ENCODE peak calls at places on chromosome X, in eight cellular contexts. E is CD8-positive, alpha-beta T cell; J is skeletal muscle cell; S is suprapubic skin; I is iPS DF 6.9; M is cardiac muscle cell; Y is A549; D is mesenchymal stem cell. N is an unnamed sample.

GRCh38 chrX:68511255-68511654 is 12.4 kb downstream of the YIPF6 start:
- DNase-seq in E (no peak), D (peak; percentile 52), S (no peak), Y (peak; percentile 7), I (no peak), M (peak; percentile 48), J (no peak), N (no peak)

GRCh38 chrX:40209951-40210617 is 112.3 kb upstream of the BCOR start:
- DNase-seq in D (no peak), I (no peak), M (no peak), J (no peak), Y (no peak), E (no peak), S (no peak), N (peak; percentile 38)

GRCh38 chrX:46597774-46598173 is 24.2 kb downstream of the CHST7 start:
- DNase-seq in M (no peak), J (no peak), I (no peak), Y (no peak), E (no peak), D (no peak), S (no peak), N (no peak)

GRCh38 chrX:115344885-115345653 is 55.6 kb downstream of the LUZP4 start:
- DNase-seq in M (peak; percentile 97), J (peak; percentile 93), Y (peak; percentile 62), S (peak; percentile 91), D (peak; percentile 97), I (no peak), E (no peak), N (peak; percentile 90)

GRCh38 chrX:27918799-27919198 is 62.5 kb downstream of the DCAF8L1 start:
- DNase-seq in I (no peak), M (peak; percentile 35), Y (no peak), S (no peak), J (no peak), D (peak; percentile 9), E (no peak), N (no peak)

GRCh38 chrX:68354869-68355628 is 78.2 kb downstream of the OPHN1 start:
- DNase-seq in J (no peak), I (no peak), M (no peak), Y (no peak), D (no peak), E (no peak), S (no peak), N (no peak)

GRCh38 chrX:19839770-19840254 is 47.6 kb downstream of the SH3KBP1 start:
- DNase-seq in D (no peak), I (no peak), S (no peak), Y (no peak), J (no peak), M (no peak), E (no peak), N (no peak)

GRCh38 chrX:73851014-73852009 is 288.3 kb downstream of the CHIC1 start:
- DNase-seq in S (peak; percentile 94), E (no peak), D (no peak), M (no peak), J (no peak), Y (no peak), I (no peak), N (peak; percentile 90)

GRCh38 chrX:40871385-40872082 is 136.2 kb upstream of the MED14 start:
- DNase-seq in I (no peak), D (peak; percentile 4), J (no peak), M (peak; percentile 28), S (no peak), Y (no peak), E (no peak), N (no peak)

GRCh38 chrX:134734343-134735001 is 76.2 kb upstream of the PLAC1 start:
- DNase-seq in E (no peak), S (no peak), Y (no peak), J (peak; percentile 72), M (peak; percentile 73), D (peak; percentile 44), I (no peak), N (no peak)

GRCh38 chrX:39900788-39901170 is 197.0 kb downstream of the BCOR start:
- DNase-seq in M (peak; percentile 7), I (no peak), E (no peak), Y (no peak), J (no peak), D (no peak), S (no peak), N (no peak)

GRCh38 chrX:21581479-21581878 is 76.7 kb downstream of the KLHL34 start:
- DNase-seq in J (no peak), I (no peak), S (no peak), M (no peak), E (no peak), Y (no peak), D (no peak), N (no peak)

GRCh38 chrX:21972046-21972445 is 31.5 kb downstream of the SMS start:
- DNase-seq in S (no peak), I (no peak), M (no peak), E (no peak), D (no peak), J (no peak), Y (no peak), N (no peak)

GRCh38 chrX:97074400-97074799 is 190.7 kb downstream of the RPA4 start:
- DNase-seq in D (no peak), I (no peak), Y (no peak), M (no peak), S (no peak), E (no peak), J (no peak), N (no peak)

GRCh38 chrX:22147214-22147613 is 115.1 kb downstream of the PHEX start:
- DNase-seq in M (no peak), J (no peak), Y (no peak), E (no peak), I (no peak), D (no peak), S (no peak), N (no peak)

GRCh38 chrX:49059209-49060191 is 701 bp downstream of the CCDC120 start:
- DNase-seq in S (no peak), M (no peak), D (no peak), Y (no peak), I (no peak), E (no peak), J (no peak), N (no peak)
- H3K4me3 ChIP-seq in S (peak overlapping the region; percentile 44), M (no peak overlapping the region), D (no peak overlapping the region), Y (no peak overlapping the region), I (peak overlapping the region; percentile 28), E (no peak overlapping the region), J (no peak overlapping the region), N (peak overlapping the region; percentile 28)

DNA sequence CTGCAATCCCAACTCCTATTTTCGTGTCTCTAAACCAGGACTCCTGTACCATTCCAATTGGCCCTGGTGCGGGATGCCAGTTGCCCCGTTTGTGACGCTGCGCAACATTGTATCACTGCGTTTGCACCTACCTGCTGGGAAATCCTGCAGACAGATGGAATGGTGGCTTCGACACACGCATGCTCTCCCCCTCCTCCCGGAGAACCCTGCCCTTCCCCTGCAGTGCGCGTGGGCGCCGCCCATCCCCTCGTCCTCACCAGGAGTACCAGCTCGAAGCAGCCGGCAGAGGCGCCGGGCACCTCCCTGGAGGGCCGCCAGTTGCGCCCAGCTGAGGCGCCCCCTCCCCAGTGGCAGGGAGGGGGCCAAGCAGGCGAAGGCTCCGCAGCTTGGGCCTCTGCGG is 1.4 kb downstream of the DGKK start:
- DNase-seq in D (no peak), I (no peak), S (no peak), M (no peak), Y (no peak), J (no peak), E (no peak), N (no peak)
- H3K4me3 ChIP-seq in D (no peak overlapping the region), I (peak overlapping the region; percentile 23), S (no peak overlapping the region), M (peak overlapping the region; percentile 8), Y (no peak overlapping the region), J (no peak overlapping the region), E (no peak overlapping the region), N (no peak overlapping the region)

GRCh38 chrX:125202486-125203378 is 116.9 kb upstream of the TEX13C start:
- DNase-seq in D (no peak), S (peak; percentile 51), E (no peak), J (no peak), M (no peak), I (no peak), Y (no peak), N (no peak)

GRCh38 chrX:125203379-125203736 is 116.3 kb upstream of the TEX13C start:
- DNase-seq in S (peak; percentile 57), J (no peak), Y (no peak), M (no peak), D (no peak), I (no peak), E (no peak), N (no peak)

GRCh38 chrX:125205918-125206665 is 113.6 kb upstream of the TEX13C start:
- DNase-seq in D (no peak), M (no peak), I (no peak), J (no peak), Y (no peak), E (no peak), S (peak; percentile 59), N (no peak)

GRCh38 chrX:125205084-125205917 is 114.4 kb upstream of the TEX13C start:
- DNase-seq in D (peak; percentile 54), M (peak; percentile 6), I (no peak), E (no peak), J (peak; percentile 42), S (peak; percentile 72), Y (peak; percentile 41), N (peak; percentile 2)

GRCh38 chrX:125203737-125204578 is 115.7 kb upstream of the TEX13C start:
- DNase-seq in M (no peak), E (no peak), S (peak; percentile 64), I (no peak), Y (no peak), J (no peak), D (peak; percentile 41), N (no peak)
- H3K4me3 ChIP-seq in M (peak overlapping the region; percentile 35), E (no peak overlapping the region), S (peak overlapping the region; percentile 59), I (peak overlapping the region; percentile 86), Y (peak overlapping the region; percentile 54), J (peak overlapping the region; percentile 49), D (peak overlapping the region; percentile 51), N (peak overlapping the region; percentile 31)

GRCh38 chrX:17736856-17737706 is at the start of gene SCML1:
- DNase-seq in I (peak; percentile 81), J (peak; percentile 89), D (peak; percentile 96), Y (peak; percentile 84), S (peak; percentile 98), M (peak; percentile 98), E (peak; percentile 64), N (peak; percentile 83)

GRCh38 chrX:17738002-17738713 is 865 bp downstream of the SCML1 start:
- DNase-seq in D (peak; percentile 51), S (no peak), I (no peak), Y (no peak), J (no peak), E (peak; percentile 4), M (peak; percentile 5), N (no peak)

GRCh38 chrX:17735396-17735795 is 1.9 kb upstream of the SCML1 start:
- DNase-seq in M (no peak), S (no peak), I (no peak), D (no peak), J (no peak), E (no peak), Y (no peak), N (no peak)

GRCh38 chrX:17737707-17738001 is 361 bp downstream of the SCML1 start:
- DNase-seq in S (no peak), I (no peak), M (no peak), Y (no peak), E (no peak), J (no peak), D (no peak), N (no peak)

DNA sequence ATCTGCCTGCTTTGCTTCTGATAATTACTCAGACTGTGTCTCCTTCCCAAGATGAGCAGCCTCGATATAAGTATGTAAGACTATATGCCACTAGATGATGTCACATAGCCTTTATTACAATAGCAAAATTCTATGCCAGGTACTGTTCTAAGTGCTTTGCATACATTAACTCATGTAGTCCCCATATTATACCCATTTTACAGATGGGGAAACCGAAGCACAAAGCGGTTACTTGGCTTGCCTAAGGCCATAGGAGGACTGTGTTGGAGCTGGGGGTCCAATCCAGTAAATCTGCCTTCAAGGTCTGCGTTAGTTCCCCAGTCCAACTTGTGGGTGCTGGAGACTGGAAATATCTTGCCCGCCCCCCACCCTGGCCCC is 826 bp upstream of the SCML1 start:
- DNase-seq in I (no peak), J (no peak), S (no peak), D (no peak), M (no peak), Y (no peak), E (no peak), N (no peak)
- H3K4me3 ChIP-seq in I (peak overlapping the region; percentile 43), J (peak overlapping the region; percentile 49), S (peak overlapping the region; percentile 62), D (peak overlapping the region; percentile 44), M (peak overlapping the region; percentile 21), Y (peak overlapping the region; percentile 52), E (peak overlapping the region; percentile 92), N (peak overlapping the region; percentile 49)